ENCODE peak calls at places on chromosomes 12 and 14, in five cellular contexts. U is stimulated activated effector memory CD8-positive, alpha-beta T cell treated with anti-CD3 and anti-CD28 coated beads, Interleukin-12 subunit alpha, Interleukin-12 subunit beta, amount 100 ng/mL, for 72 hours; F is ELR; D is posterior cingulate gyrus; N is T-cell. K is an unnamed sample.

GRCh38 chr12:3117144-3117581 is 40.0 kb downstream of the TSPAN9 start:
- DNase-seq in U (no peak), F (peak), D (no peak), N (no peak), K (no peak)

GRCh38 chr12:71947645-71948105 is 9.0 kb downstream of the TPH2 start:
- DNase-seq in U (no peak), F (peak), D (peak), N (no peak), K (no peak)

GRCh38 chr14:32813401-32813800 is 125.3 kb upstream of the NPAS3 start:
- DNase-seq in U (no peak), F (no peak), D (no peak), N (no peak), K (no peak)

GRCh38 chr12:132766380-132767085 is 4.9 kb upstream of the ANKLE2 start:
- DNase-seq in U (no peak), F (no peak), D (no peak), N (no peak), K (no peak)

GRCh38 chr12:28202374-28203130 is 12.3 kb downstream of the CCDC91 start:
- DNase-seq in U (no peak), F (no peak), D (no peak), N (no peak), K (no peak)

GRCh38 chr12:66066071-66066928 is 64.2 kb downstream of the LLPH start:
- DNase-seq in U (no peak), F (peak), D (no peak), N (peak), K (no peak)

GRCh38 chr14:22291406-22291805 is 297.6 kb downstream of the DAD1 start:
- DNase-seq in U (no peak), F (peak), D (no peak), N (no peak), K (no peak)

GRCh38 chr14:31024577-31025334 is 693 bp upstream of the AP4S1 start:
- DNase-seq in U (no peak), F (peak), D (no peak), N (no peak), K (no peak)

GRCh38 chr12:71840226-71840847 is 778 bp downstream of the TBC1D15 start:
- DNase-seq in U (peak), F (peak), D (no peak), N (no peak), K (no peak)

GRCh38 chr12:52767020-52767379 is 10.1 kb downstream of the KRT76 start:
- DNase-seq in U (no peak), F (no peak), D (no peak), N (no peak), K (no peak)

GRCh38 chr14:101446387-101446969 is 114.8 kb upstream of the DIO3 start:
- DNase-seq in U (no peak), F (no peak), D (no peak), N (no peak), K (no peak)

GRCh38 chr12:59374783-59375182 is 221.0 kb upstream of the SLC16A7 start:
- DNase-seq in U (no peak), F (no peak), D (no peak), N (no peak), K (no peak)

GRCh38 chr12:120350576-120351350 is 18.2 kb downstream of the MSI1 start:
- DNase-seq in U (no peak), F (no peak), D (peak), N (no peak), K (no peak)

GRCh38 chr14:39268393-39268792 is 34.7 kb downstream of the MIA2 start:
- DNase-seq in U (no peak), F (peak), D (no peak), N (no peak), K (no peak)